ENCODE peak calls at places on chromosome 14, in seven cellular contexts. N, Z, S, E, U, H and R are unnamed samples.

GRCh38 chr14:50955373-50956043 is 11.2 kb upstream of the PYGL start:
- DNase-seq in N (no peak), Z (peak; percentile 90), S (no peak), E (no peak), U (peak; percentile 97), H (no peak), R (no peak)

GRCh38 chr14:24364841-24365240 is 3.1 kb upstream of the NFATC4 start:
- DNase-seq in N (no peak), Z (no peak), S (no peak), E (no peak), U (no peak), H (no peak), R (no peak)

GRCh38 chr14:100994082-100994481 is 90.6 kb upstream of the RTL1 start:
- DNase-seq in N (no peak), Z (no peak), S (no peak), E (no peak), U (peak; percentile 49), H (no peak), R (no peak)

GRCh38 chr14:51507556-51508511 is 143.9 kb upstream of the FRMD6 start:
- DNase-seq in N (no peak), Z (peak; percentile 42), S (no peak), E (no peak), U (no peak), H (no peak), R (no peak)

GRCh38 chr14:22982013-22982476 is 306 bp downstream of the AJUBA start:
- DNase-seq in N (no peak), Z (no peak), S (no peak), E (no peak), U (no peak), H (no peak), R (no peak)

GRCh38 chr14:75070383-75070782 is 942 bp downstream of the ZC2HC1C start:
- DNase-seq in N (no peak), Z (peak; percentile 56), S (no peak), E (no peak), U (no peak), H (no peak), R (no peak)

GRCh38 chr14:34398024-34398423 is 64.0 kb downstream of the SPTSSA start:
- DNase-seq in N (no peak), Z (no peak), S (no peak), E (no peak), U (no peak), H (no peak), R (no peak)

GRCh38 chr14:81164167-81164774 is 56.5 kb downstream of the GTF2A1 start:
- DNase-seq in N (no peak), Z (peak; percentile 27), S (peak; percentile 7), E (no peak), U (peak; percentile 73), H (peak; percentile 67), R (peak; percentile 72)

GRCh38 chr14:93764211-93764659 is 24.1 kb downstream of the PRIMA1 start:
- DNase-seq in N (no peak), Z (no peak), S (no peak), E (no peak), U (no peak), H (no peak), R (no peak)

GRCh38 chr14:20690848-20691640 is 2.5 kb downstream of the ANG start:
- DNase-seq in N (peak; percentile 51), Z (no peak), S (peak; percentile 21), E (peak; percentile 63), U (peak; percentile 63), H (peak; percentile 54), R (peak; percentile 60)

GRCh38 chr14:103198429-103199140 is 75.3 kb downstream of the TNFAIP2 start:
- DNase-seq in N (no peak), Z (peak; percentile 52), S (no peak), E (no peak), U (peak; percentile 80), H (no peak), R (no peak)

GRCh38 chr14:104117341-104118005 is 20.9 kb upstream of the KIF26A start:
- DNase-seq in N (peak; percentile 2), Z (no peak), S (no peak), E (no peak), U (no peak), H (peak; percentile 11), R (no peak)

GRCh38 chr14:51609987-51610283 is 41.8 kb upstream of the FRMD6 start:
- DNase-seq in N (no peak), Z (no peak), S (no peak), E (no peak), U (peak; percentile 86), H (no peak), R (no peak)